ENCODE peak calls at places on chromosomes 3 and 15, in ten cellular contexts. J is AG04450; M is AML-193; R is stimulated activated CD8-positive, alpha-beta memory T cell treated with anti-CD3 and anti-CD28 coated beads, Interleukin-7, amount 100 ng/mL, for 1 hour; E is stimulated activated naive CD4-positive, alpha-beta T cell; W is cerebellum; F is T-helper 9 cell; T is M059J; Q is progenitor cell of endocrine pancreas; X is stimulated activated CD4-positive, alpha-beta T cell treated with anti-CD3 and anti-CD28 coated beads, Interleukin-2, amount 100 ng/mL, for 48 hours. U is an unnamed sample.

GRCh38 chr3:40208251-40208650 is 101.3 kb upstream of the EIF1B start:
- DNase-seq in T (no peak), E (no peak), M (no peak), W (no peak), Q (no peak), J (no peak), X (no peak), F (no peak), R (no peak), U (no peak)

GRCh38 chr15:77002954-77003912 is 8.3 kb downstream of the PSTPIP1 start:
- DNase-seq in F (peak), R (peak), T (no peak), W (no peak), E (peak), M (peak), X (peak), J (no peak), Q (no peak), U (no peak)

GRCh38 chr3:152183473-152183872 is 85.3 kb upstream of the MBNL1 start:
- DNase-seq in E (peak), R (peak), T (peak), M (peak), Q (peak), F (peak), J (no peak), W (peak), X (no peak), U (peak)

GRCh38 chr3:156459434-156459833 is 95.5 kb downstream of the SSR3 start:
- DNase-seq in W (peak), F (no peak), R (no peak), X (no peak), J (no peak), Q (no peak), E (no peak), M (no peak), T (no peak), U (no peak)

GRCh38 chr3:66582721-66583141 is 81.9 kb upstream of the LRIG1 start:
- DNase-seq in R (peak), W (no peak), Q (no peak), E (peak), X (no peak), F (peak), T (peak), J (no peak), M (no peak), U (no peak)

GRCh38 chr15:40232625-40233070 is 6.2 kb upstream of the PAK6 start:
- DNase-seq in M (no peak), X (no peak), R (no peak), J (no peak), T (peak), E (no peak), Q (no peak), W (peak), F (no peak), U (peak)

GRCh38 chr3:46472056-46472455 is 7.4 kb upstream of the LTF start:
- DNase-seq in W (no peak), T (no peak), X (no peak), J (no peak), M (no peak), E (no peak), F (no peak), Q (no peak), R (no peak), U (peak)

GRCh38 chr3:99659032-99659431 is 20.6 kb downstream of the COL8A1 start:
- DNase-seq in J (peak), E (no peak), Q (no peak), M (no peak), X (no peak), T (peak), W (no peak), R (no peak), F (no peak), U (no peak)

GRCh38 chr3:190455843-190456242 is 6.1 kb upstream of the TMEM207 start:
- DNase-seq in X (no peak), F (no peak), E (no peak), M (no peak), T (no peak), Q (no peak), J (no peak), W (no peak), R (no peak), U (no peak)

GRCh38 chr3:136018876-136019275 is 53.3 kb downstream of the PPP2R3A start:
- DNase-seq in X (no peak), J (no peak), F (no peak), E (no peak), M (no peak), T (no peak), Q (no peak), R (no peak), W (no peak), U (no peak)

GRCh38 chr3:159770998-159771397 is 217.6 kb upstream of the IL12A start:
- DNase-seq in W (no peak), X (no peak), J (no peak), R (no peak), F (no peak), T (no peak), E (no peak), M (no peak), Q (no peak), U (no peak)

GRCh38 chr15:96494530-96494929 is 164.0 kb downstream of the NR2F2 start:
- DNase-seq in J (no peak), T (peak), F (no peak), R (no peak), Q (no peak), E (no peak), M (peak), W (no peak), X (no peak), U (no peak)